ENCODE peak calls at places on chromosomes 2 and 18, in eight cellular contexts. X, Y, H, F, U, P, V and G are unnamed samples.

GRCh38 chr2:165239230-165239629 is at the start of gene SCN2A:
- DNase-seq in X (no peak), Y (peak), H (no peak), F (no peak), U (no peak), P (no peak), V (no peak), G (no peak)

GRCh38 chr2:236217926-236218325 is 46.3 kb downstream of the ASB18 start:
- DNase-seq in X (no peak), Y (no peak), H (no peak), F (no peak), U (no peak), P (no peak), V (no peak), G (no peak)

GRCh38 chr2:36902385-36903120 is 63.8 kb downstream of the STRN start:
- DNase-seq in X (no peak), Y (no peak), H (no peak), F (no peak), U (no peak), P (no peak), V (no peak), G (no peak)

GRCh38 chr2:221715783-221716386 is 143.8 kb upstream of the EPHA4 start:
- DNase-seq in X (no peak), Y (no peak), H (no peak), F (no peak), U (no peak), P (no peak), V (no peak), G (no peak)

GRCh38 chr2:135638825-135639224 is 102.8 kb upstream of the UBXN4 start:
- DNase-seq in X (no peak), Y (no peak), H (no peak), F (no peak), U (no peak), P (no peak), V (no peak), G (no peak)

GRCh38 chr18:39380823-39381222 is 1815.2 kb upstream of the CELF4 start:
- DNase-seq in X (no peak), Y (no peak), H (no peak), F (no peak), U (no peak), P (no peak), V (no peak), G (no peak)

GRCh38 chr2:127081826-127082633 is 24.9 kb downstream of the BIN1 start:
- DNase-seq in X (no peak), Y (no peak), H (peak), F (no peak), U (no peak), P (no peak), V (peak), G (no peak)

GRCh38 chr2:145680276-145680675 is 1160.4 kb upstream of the ZEB2 start:
- DNase-seq in X (no peak), Y (no peak), H (no peak), F (no peak), U (no peak), P (no peak), V (no peak), G (no peak)

GRCh38 chr2:196434217-196434616 is 205.3 kb upstream of the CCDC150 start:
- DNase-seq in X (no peak), Y (no peak), H (no peak), F (no peak), U (no peak), P (no peak), V (no peak), G (no peak)

GRCh38 chr2:230319211-230319862 is 7.7 kb upstream of the SP140L start:
- DNase-seq in X (no peak), Y (no peak), H (peak), F (no peak), U (no peak), P (no peak), V (peak), G (no peak)

GRCh38 chr2:16722677-16723076 is 57.0 kb upstream of the CYRIA start:
- DNase-seq in X (no peak), Y (no peak), H (no peak), F (no peak), U (no peak), P (no peak), V (no peak), G (no peak)

GRCh38 chr2:193907561-193907960 is 1712.8 kb upstream of the TMEFF2 start:
- DNase-seq in X (no peak), Y (no peak), H (no peak), F (no peak), U (no peak), P (no peak), V (no peak), G (no peak)

GRCh38 chr2:95043300-95043786 is 17.8 kb downstream of the MAL start:
- DNase-seq in X (no peak), Y (peak), H (no peak), F (no peak), U (no peak), P (peak), V (no peak), G (no peak)

GRCh38 chr2:20925265-20925889 is 102.5 kb upstream of the LDAH start:
- DNase-seq in X (no peak), Y (no peak), H (no peak), F (peak), U (no peak), P (no peak), V (no peak), G (no peak)

GRCh38 chr2:69509011-69509749 is 71.9 kb upstream of the NFU1 start:
- DNase-seq in X (no peak), Y (no peak), H (no peak), F (no peak), U (no peak), P (no peak), V (no peak), G (no peak)

GRCh38 chr2:159600752-159601151 is 15.6 kb downstream of the BAZ2B start:
- DNase-seq in X (no peak), Y (no peak), H (no peak), F (no peak), U (no peak), P (no peak), V (no peak), G (no peak)

GRCh38 chr18:56861244-56861643 is 210.1 kb downstream of the WDR7 start:
- DNase-seq in X (no peak), Y (no peak), H (no peak), F (no peak), U (no peak), P (no peak), V (no peak), G (no peak)

GRCh38 chr2:45723857-45724256 is 72.4 kb downstream of the PRKCE start:
- DNase-seq in X (no peak), Y (no peak), H (no peak), F (no peak), U (no peak), P (no peak), V (no peak), G (no peak)

GRCh38 chr2:231571810-231572209 is 20.9 kb upstream of the TEX44 start:
- DNase-seq in X (no peak), Y (no peak), H (no peak), F (no peak), U (no peak), P (no peak), V (no peak), G (no peak)

GRCh38 chr2:65421432-65421748 is 11.0 kb downstream of the SPRED2 start:
- DNase-seq in X (no peak), Y (no peak), H (no peak), F (no peak), U (no peak), P (no peak), V (no peak), G (no peak)

GRCh38 chr18:30743033-30743432 is 299.5 kb downstream of the DSC3 start:
- DNase-seq in X (no peak), Y (no peak), H (no peak), F (no peak), U (no peak), P (no peak), V (no peak), G (no peak)

GRCh38 chr2:73018188-73018825 is 53.2 kb downstream of the SFXN5 start:
- DNase-seq in X (no peak), Y (no peak), H (no peak), F (no peak), U (no peak), P (no peak), V (no peak), G (no peak)

GRCh38 chr2:39243469-39244123 is at the start of gene CDKL4:
- DNase-seq in X (no peak), Y (no peak), H (peak), F (no peak), U (no peak), P (no peak), V (peak), G (no peak)

GRCh38 chr2:227406177-227407031 is 18.7 kb upstream of the SCYGR1 start:
- DNase-seq in X (no peak), Y (peak), H (no peak), F (peak), U (no peak), P (peak), V (no peak), G (no peak)

GRCh38 chr18:63293930-63294329 is 25.6 kb downstream of the BCL2 start:
- DNase-seq in X (no peak), Y (no peak), H (no peak), F (no peak), U (no peak), P (no peak), V (no peak), G (no peak)

GRCh38 chr18:56245856-56246575 is 392.4 kb downstream of the TXNL1 start:
- DNase-seq in X (no peak), Y (no peak), H (no peak), F (no peak), U (no peak), P (no peak), V (no peak), G (no peak)

GRCh38 chr2:30763151-30763660 is 44.0 kb downstream of the CAPN13 start:
- DNase-seq in X (no peak), Y (no peak), H (no peak), F (no peak), U (no peak), P (no peak), V (peak), G (peak)

GRCh38 chr2:85243101-85244072 is 84.4 kb downstream of the TGOLN2 start:
- DNase-seq in X (no peak), Y (no peak), H (no peak), F (peak), U (no peak), P (no peak), V (peak), G (peak)

GRCh38 chr18:5455644-5456043 is 88.2 kb downstream of the EPB41L3 start:
- DNase-seq in X (no peak), Y (no peak), H (no peak), F (no peak), U (no peak), P (peak), V (no peak), G (no peak)

GRCh38 chr2:118312963-118313756 is 224.9 kb downstream of the INSIG2 start:
- DNase-seq in X (no peak), Y (no peak), H (no peak), F (no peak), U (no peak), P (no peak), V (no peak), G (no peak)

GRCh38 chr18:59454909-59455727 is 96.1 kb upstream of the LMAN1 start:
- DNase-seq in X (no peak), Y (no peak), H (no peak), F (no peak), U (no peak), P (no peak), V (no peak), G (no peak)

GRCh38 chr2:215680605-215681598 is 245.0 kb upstream of the FN1 start:
- DNase-seq in X (no peak), Y (peak), H (no peak), F (no peak), U (peak), P (peak), V (no peak), G (no peak)

GRCh38 chr2:19911799-19912509 is 10.2 kb upstream of the TTC32 start:
- DNase-seq in X (no peak), Y (peak), H (no peak), F (no peak), U (no peak), P (peak), V (no peak), G (no peak)

GRCh38 chr18:35050638-35051287 is 9.6 kb downstream of the MAPRE2 start:
- DNase-seq in X (no peak), Y (no peak), H (no peak), F (no peak), U (no peak), P (no peak), V (no peak), G (no peak)

GRCh38 chr2:120879401-120880295 is 144.0 kb downstream of the GLI2 start:
- DNase-seq in X (no peak), Y (no peak), H (no peak), F (no peak), U (peak), P (no peak), V (no peak), G (no peak)